ENCODE peak calls at places on chromosomes 12 and 14, in eight cellular contexts. One of them, this sample, is unnamed. For H3K9me3 and H3K27me3, the result is how much of the 10 kb centered on the place peaks cover.

GRCh38 chr12:109518820-109519665 is 41.6 kb downstream of the UBE3B start:
- DNase-seq in psoas muscle: peak
- DNase-seq in PC-3: peak
- DNase-seq in SK-N-SH: peak
- DNase-seq in H9: peak
- DNase-seq in AG04450: peak
- DNase-seq in CD8-positive, alpha-beta memory T cell: peak
- DNase-seq in left ventricle myocardium inferior: peak
- DNase-seq in this sample: no peak

GRCh38 chr12:124191024-124191359 is 103.9 kb upstream of the RFLNA start:
- DNase-seq in psoas muscle: no peak
- DNase-seq in PC-3: peak
- DNase-seq in SK-N-SH: peak
- DNase-seq in H9: no peak
- DNase-seq in AG04450: no peak
- DNase-seq in CD8-positive, alpha-beta memory T cell: no peak
- DNase-seq in left ventricle myocardium inferior: no peak
- DNase-seq in this sample: no peak

GRCh38 chr12:67043771-67044170 is 225.4 kb upstream of the CAND1 start:
- DNase-seq in psoas muscle: no peak
- DNase-seq in PC-3: no peak
- DNase-seq in SK-N-SH: no peak
- DNase-seq in H9: no peak
- DNase-seq in AG04450: no peak
- DNase-seq in CD8-positive, alpha-beta memory T cell: no peak
- DNase-seq in left ventricle myocardium inferior: no peak
- DNase-seq in this sample: no peak

GRCh38 chr12:2891240-2892053 is 756 bp downstream of the TULP3 start:
- DNase-seq in psoas muscle: peak
- DNase-seq in PC-3: peak
- DNase-seq in SK-N-SH: peak
- DNase-seq in H9: peak
- DNase-seq in AG04450: no peak
- DNase-seq in CD8-positive, alpha-beta memory T cell: peak
- DNase-seq in left ventricle myocardium inferior: peak
- DNase-seq in this sample: no peak

GRCh38 chr12:88450130-88450529 is 130.1 kb downstream of the KITLG start:
- DNase-seq in psoas muscle: no peak
- DNase-seq in PC-3: no peak
- DNase-seq in SK-N-SH: no peak
- DNase-seq in H9: no peak
- DNase-seq in AG04450: no peak
- DNase-seq in CD8-positive, alpha-beta memory T cell: no peak
- DNase-seq in left ventricle myocardium inferior: no peak
- DNase-seq in this sample: no peak

GRCh38 chr12:94174576-94174975 is 26.2 kb downstream of the PLXNC1 start:
- DNase-seq in psoas muscle: no peak
- DNase-seq in PC-3: no peak
- DNase-seq in SK-N-SH: no peak
- DNase-seq in H9: no peak
- DNase-seq in AG04450: no peak
- DNase-seq in CD8-positive, alpha-beta memory T cell: no peak
- DNase-seq in left ventricle myocardium inferior: peak
- DNase-seq in this sample: peak

GRCh38 chr12:115756271-115756670 is 521.2 kb downstream of the MED13L start:
- DNase-seq in psoas muscle: no peak
- DNase-seq in PC-3: peak
- DNase-seq in SK-N-SH: no peak
- DNase-seq in H9: no peak
- DNase-seq in AG04450: no peak
- DNase-seq in CD8-positive, alpha-beta memory T cell: no peak
- DNase-seq in left ventricle myocardium inferior: no peak
- DNase-seq in this sample: no peak

GRCh38 chr12:127657036-127657435 is 609.9 kb upstream of the TMEM132C start:
- DNase-seq in psoas muscle: no peak
- DNase-seq in PC-3: no peak
- DNase-seq in SK-N-SH: no peak
- DNase-seq in H9: no peak
- DNase-seq in AG04450: no peak
- DNase-seq in CD8-positive, alpha-beta memory T cell: no peak
- DNase-seq in left ventricle myocardium inferior: no peak
- DNase-seq in this sample: no peak

GRCh38 chr12:15629761-15630160 is 159.4 kb downstream of the EPS8 start:
- DNase-seq in psoas muscle: no peak
- DNase-seq in PC-3: peak
- DNase-seq in SK-N-SH: no peak
- DNase-seq in H9: no peak
- DNase-seq in AG04450: no peak
- DNase-seq in CD8-positive, alpha-beta memory T cell: no peak
- DNase-seq in left ventricle myocardium inferior: no peak
- DNase-seq in this sample: no peak

GRCh38 chr14:56118611-56119181 is 485 bp downstream of the PELI2 start:
- DNase-seq in psoas muscle: peak
- DNase-seq in PC-3: no peak
- DNase-seq in SK-N-SH: peak
- DNase-seq in H9: no peak
- DNase-seq in AG04450: no peak
- DNase-seq in CD8-positive, alpha-beta memory T cell: peak
- DNase-seq in left ventricle myocardium inferior: peak
- DNase-seq in this sample: peak

GRCh38 chr12:124162151-124163110 is 132.5 kb upstream of the RFLNA start:
- DNase-seq in psoas muscle: no peak
- DNase-seq in PC-3: peak
- DNase-seq in SK-N-SH: no peak
- DNase-seq in H9: no peak
- DNase-seq in AG04450: no peak
- DNase-seq in CD8-positive, alpha-beta memory T cell: no peak
- DNase-seq in left ventricle myocardium inferior: no peak
- DNase-seq in this sample: no peak

GRCh38 chr12:46198913-46199312 is 69.9 kb downstream of the SLC38A1 start:
- DNase-seq in psoas muscle: no peak
- DNase-seq in PC-3: no peak
- DNase-seq in SK-N-SH: no peak
- DNase-seq in H9: no peak
- DNase-seq in AG04450: no peak
- DNase-seq in CD8-positive, alpha-beta memory T cell: no peak
- DNase-seq in left ventricle myocardium inferior: no peak
- DNase-seq in this sample: no peak
- H3K9me3 ChIP-seq in psoas muscle: under half
- H3K9me3 ChIP-seq in PC-3: under half
- H3K9me3 ChIP-seq in SK-N-SH: under half
- H3K9me3 ChIP-seq in H9: under half
- H3K9me3 ChIP-seq in AG04450: under half
- H3K9me3 ChIP-seq in CD8-positive, alpha-beta memory T cell: under half
- H3K9me3 ChIP-seq in left ventricle myocardium inferior: under half
- H3K9me3 ChIP-seq in this sample: under half

DNA sequence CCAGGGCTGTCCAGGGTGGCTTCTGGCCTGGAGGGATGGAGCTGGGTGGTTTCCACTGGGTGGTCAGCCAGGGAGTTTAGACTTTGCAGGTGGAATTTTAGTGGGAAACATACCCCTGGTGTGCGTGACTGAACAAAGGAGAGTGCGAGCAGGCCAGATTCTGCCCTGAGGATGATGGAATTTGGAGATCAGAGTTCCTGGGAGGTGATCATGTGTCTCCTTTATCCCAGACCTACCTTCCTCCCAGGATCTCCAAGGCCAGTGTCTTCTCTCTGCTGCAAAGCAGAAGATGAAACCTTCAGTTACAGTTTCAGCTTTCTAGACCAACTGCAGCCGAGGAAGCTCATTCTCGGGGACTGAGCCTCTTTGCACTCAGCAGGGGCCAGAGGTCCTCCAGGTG is 33.2 kb downstream of the RPH3A start:
- DNase-seq in psoas muscle: no peak
- DNase-seq in PC-3: no peak
- DNase-seq in SK-N-SH: no peak
- DNase-seq in H9: no peak
- DNase-seq in AG04450: no peak
- DNase-seq in CD8-positive, alpha-beta memory T cell: no peak
- DNase-seq in left ventricle myocardium inferior: no peak
- DNase-seq in this sample: no peak
- H3K27me3 ChIP-seq in psoas muscle: under half
- H3K27me3 ChIP-seq in PC-3: half or more
- H3K27me3 ChIP-seq in SK-N-SH: under half
- H3K27me3 ChIP-seq in H9: under half
- H3K27me3 ChIP-seq in AG04450: under half
- H3K27me3 ChIP-seq in CD8-positive, alpha-beta memory T cell: under half
- H3K27me3 ChIP-seq in left ventricle myocardium inferior: half or more
- H3K27me3 ChIP-seq in this sample: under half

GRCh38 chr14:106287506-106287905 is 761.1 kb downstream of the TMEM121 start:
- DNase-seq in psoas muscle: no peak
- DNase-seq in PC-3: no peak
- DNase-seq in SK-N-SH: peak
- DNase-seq in H9: no peak
- DNase-seq in AG04450: no peak
- DNase-seq in CD8-positive, alpha-beta memory T cell: no peak
- DNase-seq in left ventricle myocardium inferior: no peak
- DNase-seq in this sample: no peak
- H3K9me3 ChIP-seq in psoas muscle: under half
- H3K9me3 ChIP-seq in PC-3: under half
- H3K9me3 ChIP-seq in SK-N-SH: under half
- H3K9me3 ChIP-seq in H9: half or more
- H3K9me3 ChIP-seq in AG04450: under half
- H3K9me3 ChIP-seq in CD8-positive, alpha-beta memory T cell: under half
- H3K9me3 ChIP-seq in left ventricle myocardium inferior: under half
- H3K9me3 ChIP-seq in this sample: under half

GRCh38 chr14:91947196-91948184 is at the start of gene FBLN5:
- DNase-seq in psoas muscle: peak
- DNase-seq in PC-3: no peak
- DNase-seq in SK-N-SH: peak
- DNase-seq in H9: peak
- DNase-seq in AG04450: peak
- DNase-seq in CD8-positive, alpha-beta memory T cell: no peak
- DNase-seq in left ventricle myocardium inferior: peak
- DNase-seq in this sample: peak
- H3K27me3 ChIP-seq in psoas muscle: under half
- H3K27me3 ChIP-seq in PC-3: under half
- H3K27me3 ChIP-seq in SK-N-SH: under half
- H3K27me3 ChIP-seq in H9: under half
- H3K27me3 ChIP-seq in AG04450: under half
- H3K27me3 ChIP-seq in CD8-positive, alpha-beta memory T cell: under half
- H3K27me3 ChIP-seq in left ventricle myocardium inferior: half or more
- H3K27me3 ChIP-seq in this sample: under half

GRCh38 chr14:83994020-83994419 is 1535.9 kb upstream of the FLRT2 start:
- DNase-seq in psoas muscle: no peak
- DNase-seq in PC-3: no peak
- DNase-seq in SK-N-SH: no peak
- DNase-seq in H9: no peak
- DNase-seq in AG04450: peak
- DNase-seq in CD8-positive, alpha-beta memory T cell: no peak
- DNase-seq in left ventricle myocardium inferior: no peak
- DNase-seq in this sample: no peak
- H3K9me3 ChIP-seq in psoas muscle: under half
- H3K9me3 ChIP-seq in PC-3: under half
- H3K9me3 ChIP-seq in SK-N-SH: under half
- H3K9me3 ChIP-seq in H9: under half
- H3K9me3 ChIP-seq in AG04450: under half
- H3K9me3 ChIP-seq in CD8-positive, alpha-beta memory T cell: under half
- H3K9me3 ChIP-seq in left ventricle myocardium inferior: under half
- H3K9me3 ChIP-seq in this sample: under half

This sample was measured in left lung.